ENCODE peak calls at places on chromosomes 5 and 9, in ten cellular contexts. Z is left ventricle myocardium inferior, W is astrocyte, U is neuronal stem cell, A is GM23248, T is HCT116, L is tibial nerve, I is testis, M is cardiac muscle cell, G is IMR-90. S is an unnamed sample. For H3K27me3, the result is how much of the 10 kb centered on the place peaks cover.

GRCh38 chr5:143657814-143658395 is 154.1 kb upstream of the HMHB1 start:
- DNase-seq in T (no peak), M (no peak), L (no peak), A (no peak), W (no peak), I (no peak), Z (no peak), U (no peak), G (no peak), S (no peak)

GRCh38 chr9:35538361-35539234 is 48.7 kb downstream of the RUSC2 start:
- DNase-seq in T (no peak), I (peak), U (peak), M (peak), G (peak), L (peak), W (peak), A (peak), Z (peak), S (peak)

GRCh38 chr5:112417931-112418358 is 1.1 kb downstream of the EPB41L4A start:
- DNase-seq in I (peak), M (peak), T (no peak), A (peak), Z (peak), L (no peak), W (peak), U (peak), G (no peak), S (peak)

GRCh38 chr9:88537743-88538055 is 2.7 kb downstream of the NXNL2 start:
- DNase-seq in A (peak), Z (peak), I (peak), L (peak), W (peak), U (peak), M (peak), T (no peak), G (peak), S (no peak)

GRCh38 chr9:27565669-27566068 is 7.6 kb downstream of the C9orf72 start:
- DNase-seq in Z (no peak), T (no peak), I (no peak), U (no peak), W (no peak), G (no peak), M (no peak), A (no peak), L (no peak), S (no peak)

GRCh38 chr5:9557696-9558095 is 11.8 kb upstream of the SEMA5A start:
- DNase-seq in L (no peak), T (no peak), W (peak), I (no peak), A (peak), Z (no peak), G (peak), M (no peak), U (no peak), S (no peak)

GRCh38 chr9:90141723-90142122 is 500.9 kb downstream of the DIRAS2 start:
- DNase-seq in A (peak), Z (no peak), L (no peak), U (no peak), G (peak), W (no peak), I (no peak), M (peak), T (no peak), S (peak)

GRCh38 chr5:169152453-169152852 is 148.5 kb downstream of the SLIT3 start:
- DNase-seq in M (no peak), W (no peak), L (no peak), U (no peak), T (no peak), A (no peak), G (no peak), Z (no peak), I (no peak), S (no peak)

GRCh38 chr9:38138276-38138675 is 69.2 kb upstream of the SHB start:
- DNase-seq in L (no peak), U (no peak), M (no peak), Z (no peak), T (no peak), G (no peak), I (no peak), W (no peak), A (no peak), S (no peak)

GRCh38 chr5:120464627-120465280 is 654 bp downstream of the PRR16 start:
- DNase-seq in U (peak), L (no peak), T (no peak), I (peak), G (peak), A (peak), M (peak), W (peak), Z (peak), S (peak)

GRCh38 chr5:154301726-154302125 is 111.2 kb downstream of the GALNT10 start:
- DNase-seq in I (no peak), G (no peak), L (no peak), W (no peak), T (no peak), U (no peak), Z (no peak), A (no peak), M (no peak), S (no peak)

GRCh38 chr9:135502873-135503321 is 2.4 kb downstream of the MRPS2 start:
- DNase-seq in W (no peak), A (no peak), G (no peak), Z (no peak), M (no peak), T (no peak), I (no peak), U (no peak), L (no peak), S (peak)

GRCh38 chr9:92720209-92720765 is 44.3 kb downstream of the BICD2 start:
- DNase-seq in G (no peak), L (no peak), U (no peak), A (no peak), W (no peak), M (no peak), T (no peak), I (no peak), Z (no peak), S (no peak)

GRCh38 chr9:32627394-32627954 is 8.0 kb downstream of the TAF1L start:
- DNase-seq in T (peak), A (no peak), G (no peak), I (no peak), U (no peak), L (no peak), M (no peak), Z (no peak), W (peak), S (no peak)

GRCh38 chr5:79413112-79413511 is 100.8 kb downstream of the HOMER1 start:
- DNase-seq in Z (no peak), L (no peak), G (no peak), W (no peak), T (no peak), U (no peak), A (no peak), M (peak), I (no peak), S (no peak)
- H3K27me3 ChIP-seq in Z (under half), L (under half), G (under half), W (under half), T (under half), U (under half), A (under half), M (under half), I (under half), S (under half)

GRCh38 chr5:174273325-174273724 is 227.8 kb downstream of the NSG2 start:
- DNase-seq in W (no peak), A (no peak), T (no peak), M (no peak), L (no peak), G (no peak), U (no peak), Z (no peak), I (no peak), S (no peak)

GRCh38 chr5:174275959-174276358 is 230.5 kb downstream of the NSG2 start:
- DNase-seq in L (no peak), M (no peak), I (no peak), G (no peak), T (no peak), W (no peak), U (no peak), Z (no peak), A (no peak), S (no peak)

GRCh38 chr5:174271316-174271715 is 225.8 kb downstream of the NSG2 start:
- DNase-seq in M (no peak), W (no peak), Z (no peak), I (no peak), U (no peak), A (no peak), L (no peak), T (no peak), G (no peak), S (no peak)

GRCh38 chr5:174272671-174273070 is 227.2 kb downstream of the NSG2 start:
- DNase-seq in Z (no peak), A (no peak), I (no peak), U (no peak), T (no peak), G (no peak), M (no peak), W (no peak), L (no peak), S (no peak)
- H3K27me3 ChIP-seq in Z (under half), A (under half), I (under half), U (under half), T (half or more), G (under half), M (under half), W (under half), L (under half), S (under half)

GRCh38 chr5:43017438-43017820 is 22.7 kb downstream of the ANXA2R start:
- DNase-seq in A (peak), I (no peak), U (no peak), Z (no peak), G (peak), M (peak), T (no peak), W (no peak), L (no peak), S (no peak)
- H3K27me3 ChIP-seq in A (under half), I (under half), U (under half), Z (half or more), G (under half), M (half or more), T (under half), W (under half), L (under half), S (half or more)

DNA sequence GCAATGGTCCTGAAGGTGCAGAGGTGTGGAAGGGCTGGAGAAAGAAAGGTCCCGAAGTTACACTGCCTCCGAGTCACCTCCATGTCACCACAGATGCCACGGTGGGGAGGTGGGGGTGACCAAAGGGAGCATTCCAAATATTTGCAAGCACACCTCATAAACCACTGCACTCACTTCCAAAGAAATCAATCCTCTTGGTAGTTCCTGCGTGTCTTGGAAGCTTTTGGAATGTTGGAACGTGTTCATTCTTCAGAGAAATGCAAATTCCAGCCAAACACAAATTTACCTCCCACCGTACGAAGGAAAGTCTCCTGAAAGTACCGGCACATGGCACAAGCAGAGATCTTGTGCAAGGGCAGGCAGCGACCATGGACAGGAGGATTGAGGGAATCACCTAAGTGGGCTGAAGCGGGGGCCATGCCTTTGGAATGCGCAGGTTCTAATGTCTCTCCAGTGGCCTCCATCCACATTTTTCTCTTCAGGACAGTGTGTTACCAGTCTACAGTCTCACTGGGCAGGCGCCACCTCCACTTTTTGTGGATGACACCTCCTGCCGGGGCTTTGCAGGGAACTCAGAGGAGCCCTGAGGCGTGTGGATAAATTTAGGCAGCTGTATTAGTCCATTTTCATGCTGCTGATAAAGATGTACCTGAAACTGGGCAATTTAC is 54.0 kb downstream of the NSUN2 start:
- DNase-seq in U (no peak), T (no peak), G (no peak), Z (no peak), A (no peak), M (no peak), I (no peak), L (no peak), W (peak), S (no peak)
- H3K27me3 ChIP-seq in U (half or more), T (under half), G (under half), Z (half or more), A (half or more), M (under half), I (under half), L (under half), W (under half), S (under half)

DNA sequence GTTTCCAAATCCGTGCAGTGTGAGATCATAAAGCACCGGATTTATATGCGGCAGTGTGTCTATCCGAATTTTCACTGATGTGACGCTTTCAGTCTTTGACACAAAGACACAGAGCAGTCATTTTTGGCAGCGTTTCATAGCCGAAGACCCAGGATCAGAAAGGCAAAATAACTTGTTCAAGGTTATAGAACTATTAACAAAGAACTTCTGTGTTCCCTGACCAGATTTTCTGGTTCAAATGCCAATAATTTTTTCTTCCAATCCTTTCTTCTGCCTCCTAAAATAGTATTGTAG is 1.1 kb upstream of the MARCHF11 start:
- DNase-seq in G (no peak), T (no peak), L (no peak), Z (no peak), U (no peak), I (peak), M (no peak), A (no peak), W (no peak), S (no peak)
- H3K27me3 ChIP-seq in G (under half), T (under half), L (half or more), Z (half or more), U (under half), I (under half), M (half or more), A (under half), W (under half), S (under half)

DNA sequence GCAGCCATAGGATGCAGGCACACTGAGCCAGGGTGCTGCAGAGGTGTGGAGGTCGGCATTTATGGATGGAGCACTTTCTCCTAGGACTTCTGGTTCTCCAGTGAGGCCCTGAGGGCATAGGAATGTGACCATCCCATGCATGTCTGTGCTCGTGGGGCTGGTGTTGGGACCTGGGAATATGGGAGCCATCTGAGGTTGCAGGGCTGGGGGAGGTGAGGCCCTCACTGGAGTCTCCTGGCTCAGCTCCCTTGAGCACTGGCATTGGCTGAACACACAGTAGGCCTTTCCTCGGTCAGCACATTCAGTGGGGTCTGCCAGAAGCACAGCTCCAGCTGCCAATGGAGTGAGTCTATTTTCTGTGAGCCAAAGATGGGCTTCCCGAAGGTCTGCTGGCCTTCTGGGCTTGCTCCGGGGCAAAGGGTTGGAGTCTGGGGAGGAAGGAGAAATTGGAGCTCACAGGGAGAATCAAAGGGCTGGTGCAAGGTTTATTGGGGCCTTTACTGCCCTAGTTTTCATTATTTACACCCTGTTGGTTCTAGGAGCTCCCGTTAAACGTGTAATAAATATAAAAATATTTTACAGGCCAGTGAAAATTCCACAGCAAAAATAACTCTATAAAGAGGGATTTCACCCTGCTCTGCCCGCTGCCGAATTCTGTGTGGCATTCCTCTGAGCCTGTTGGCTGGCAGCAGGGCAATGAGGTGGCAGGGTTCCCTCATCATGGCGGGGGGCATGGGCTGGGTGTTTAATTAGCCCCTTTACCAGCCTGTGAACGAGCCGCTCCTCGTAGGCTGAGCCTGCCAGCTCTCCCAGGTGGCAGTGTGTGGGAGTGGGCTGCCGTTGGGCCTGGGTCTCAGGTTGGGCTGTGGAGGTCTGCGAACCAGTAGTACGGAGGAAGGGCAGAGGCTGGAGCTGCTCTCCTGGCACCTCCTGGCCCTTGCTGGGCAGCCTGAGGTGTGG is 31.6 kb upstream of the PITX1 start:
- DNase-seq in L (no peak), G (no peak), T (no peak), I (no peak), A (no peak), Z (no peak), W (no peak), U (no peak), M (no peak), S (peak)
- H3K27me3 ChIP-seq in L (under half), G (under half), T (under half), I (under half), A (under half), Z (half or more), W (under half), U (half or more), M (half or more), S (under half)

GRCh38 chr5:31500256-31500655 is 31.6 kb downstream of the DROSHA start:
- DNase-seq in T (no peak), W (no peak), Z (no peak), I (no peak), G (no peak), U (no peak), M (no peak), L (no peak), A (no peak), S (no peak)
- H3K27me3 ChIP-seq in T (under half), W (under half), Z (under half), I (under half), G (under half), U (under half), M (under half), L (under half), A (under half), S (under half)

DNA sequence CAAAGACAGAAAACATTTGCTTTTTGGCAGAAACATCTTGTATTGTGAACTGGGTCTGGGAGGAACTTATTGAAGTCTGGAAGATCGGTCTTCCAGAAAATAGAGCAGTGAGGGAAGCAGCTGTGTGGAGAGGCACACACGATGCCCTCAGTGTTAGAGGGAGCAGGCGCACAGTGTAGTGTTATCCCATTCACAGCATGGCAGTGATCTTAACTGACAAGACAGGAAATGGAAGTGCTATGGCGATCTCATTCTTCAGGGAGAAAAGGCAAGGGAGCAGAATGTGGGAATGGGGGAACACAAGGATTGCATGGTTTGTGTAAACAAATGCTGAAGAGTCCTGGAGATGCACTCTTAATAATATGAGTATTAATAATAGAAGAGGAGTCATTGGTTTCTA is 161.0 kb downstream of the PBX3 start:
- DNase-seq in U (no peak), I (no peak), G (no peak), Z (no peak), A (no peak), M (no peak), W (no peak), T (no peak), L (no peak), S (no peak)
- H3K27me3 ChIP-seq in U (under half), I (under half), G (under half), Z (under half), A (under half), M (under half), W (under half), T (under half), L (under half), S (under half)

GRCh38 chr9:130668694-130669093 is 4.3 kb downstream of the PRDM12 start:
- DNase-seq in Z (no peak), W (no peak), T (no peak), A (no peak), L (no peak), G (no peak), M (no peak), U (no peak), I (no peak), S (no peak)
- H3K27me3 ChIP-seq in Z (half or more), W (under half), T (under half), A (under half), L (half or more), G (half or more), M (half or more), U (half or more), I (under half), S (half or more)

GRCh38 chr5:2708751-2709150 is 42.7 kb downstream of the IRX2 start:
- DNase-seq in Z (no peak), U (no peak), W (no peak), M (no peak), A (no peak), G (no peak), I (no peak), T (no peak), L (no peak), S (no peak)
- H3K27me3 ChIP-seq in Z (half or more), U (under half), W (under half), M (under half), A (under half), G (under half), I (under half), T (under half), L (under half), S (under half)